ENCODE peak calls at places on chromosomes 11 and 22, in four cellular contexts. E is HepG2, N is H1, L is GM12878. W is an unnamed sample.

GRCh38 chr11:129067454-129067853 is 124.7 kb downstream of the ARHGAP32 start:
- DNase-seq in E (no peak), N (no peak), L (no peak), W (no peak)

GRCh38 chr11:17475666-17476316 is 854 bp downstream of the ABCC8 start:
- DNase-seq in E (no peak), N (no peak), L (no peak), W (no peak)

GRCh38 chr22:47275479-47276218 is 513.2 kb downstream of the TBC1D22A start:
- DNase-seq in E (no peak), N (no peak), L (no peak), W (no peak)

GRCh38 chr22:21937041-21937820 is 15.4 kb downstream of the PPM1F start:
- DNase-seq in E (no peak), N (no peak), L (no peak), W (no peak)

GRCh38 chr22:45583504-45583903 is 80.8 kb downstream of the FBLN1 start:
- DNase-seq in E (no peak), N (no peak), L (no peak), W (no peak)

GRCh38 chr22:36027960-36028645 is 521 bp downstream of the RBFOX2 start:
- DNase-seq in E (no peak), N (peak; percentile 83), L (no peak), W (no peak)

GRCh38 chr22:49267996-49268395 is 559.7 kb downstream of the BRD1 start:
- DNase-seq in E (no peak), N (no peak), L (no peak), W (no peak)

GRCh38 chr11:26228778-26229177 is 103.2 kb upstream of the ANO3 start:
- DNase-seq in E (no peak), N (no peak), L (no peak), W (no peak)

GRCh38 chr11:57778318-57779037 is 16.9 kb downstream of the CTNND1 start:
- DNase-seq in E (peak; percentile 99), N (peak; percentile 71), L (no peak), W (peak; percentile 95)

GRCh38 chr11:69903206-69903605 is 84.0 kb upstream of the FGF3 start:
- DNase-seq in E (no peak), N (no peak), L (no peak), W (no peak)

GRCh38 chr11:6251120-6251733 is 8.4 kb upstream of the CCKBR start:
- DNase-seq in E (peak; percentile 59), N (peak; percentile 90), L (no peak), W (peak; percentile 78)

GRCh38 chr11:18669211-18669593 is 29.4 kb upstream of the TMEM86A start:
- DNase-seq in E (no peak), N (no peak), L (no peak), W (no peak)

GRCh38 chr22:26590525-26590858 is 560 bp upstream of the TPST2 start:
- DNase-seq in E (peak; percentile 4), N (no peak), L (no peak), W (no peak)

GRCh38 chr11:70542406-70542805 is 144.1 kb downstream of the CTTN start:
- DNase-seq in E (no peak), N (no peak), L (no peak), W (no peak)

GRCh38 chr11:63567044-63567840 is 4.1 kb upstream of the PLAAT2 start:
- DNase-seq in E (peak; percentile 32), N (no peak), L (peak; percentile 95), W (no peak)

GRCh38 chr22:20405931-20406685 is 12.2 kb downstream of the ZNF74 start:
- DNase-seq in E (no peak), N (no peak), L (no peak), W (no peak)

GRCh38 chr22:49011379-49011768 is 816.3 kb downstream of the BRD1 start:
- DNase-seq in E (no peak), N (peak; percentile 29), L (no peak), W (no peak)

GRCh38 chr22:28332410-28332809 is 347.2 kb downstream of the TTC28 start:
- DNase-seq in E (no peak), N (no peak), L (no peak), W (no peak)

GRCh38 chr11:114348200-114349191 is 51.8 kb downstream of the C11orf71 start:
- DNase-seq in E (peak; percentile 39), N (peak; percentile 63), L (no peak), W (peak; percentile 58)

GRCh38 chr22:32103648-32104326 is 55.3 kb downstream of the C22orf42 start:
- DNase-seq in E (no peak), N (no peak), L (no peak), W (no peak)

GRCh38 chr11:45988922-45989321 is 66.5 kb downstream of the LARGE2 start:
- DNase-seq in E (no peak), N (no peak), L (no peak), W (no peak)

GRCh38 chr11:45994421-45995341 is 72.2 kb downstream of the LARGE2 start:
- DNase-seq in E (no peak), N (no peak), L (no peak), W (peak; percentile 76)

GRCh38 chr11:45995342-45995734 is 72.9 kb downstream of the LARGE2 start:
- DNase-seq in E (no peak), N (no peak), L (no peak), W (no peak)

GRCh38 chr11:45997599-45997998 is 75.1 kb downstream of the LARGE2 start:
- DNase-seq in E (no peak), N (no peak), L (no peak), W (no peak)

DNA sequence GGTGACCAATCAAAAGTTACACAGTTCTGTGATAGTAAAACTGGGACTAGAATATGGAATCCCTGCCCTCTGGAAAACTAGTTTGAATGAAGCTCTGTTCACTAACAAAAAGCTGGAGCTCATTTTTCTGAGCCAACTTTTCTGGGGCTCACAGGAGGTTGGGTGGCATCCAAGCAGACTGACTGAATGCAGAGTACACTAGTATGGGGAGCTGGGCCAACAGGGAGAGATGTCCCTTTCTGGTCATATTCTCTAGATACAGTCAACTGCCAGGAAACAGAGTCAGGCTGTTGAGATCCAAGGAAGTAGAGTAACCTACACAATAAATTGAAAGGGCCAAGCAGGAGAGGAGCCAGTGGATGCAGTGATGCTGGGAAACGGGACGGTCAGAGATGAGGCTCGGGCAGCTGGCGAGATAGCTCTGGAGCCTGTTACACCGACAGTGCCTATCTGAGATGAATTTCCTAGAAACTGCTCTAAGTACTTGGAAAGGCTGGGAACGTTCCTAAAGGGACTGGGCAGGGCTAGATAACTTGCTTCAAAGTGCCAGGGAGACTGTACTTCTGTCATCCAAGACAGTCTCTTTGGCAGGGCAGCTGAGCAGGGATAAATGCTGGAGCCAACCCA is 71.1 kb downstream of the LARGE2 start:
- DNase-seq in E (no peak), N (no peak), L (no peak), W (no peak)
- TF ChIP-seq YY1 in E (no peak), N (no peak), L (no peak), W (no peak)

DNA sequence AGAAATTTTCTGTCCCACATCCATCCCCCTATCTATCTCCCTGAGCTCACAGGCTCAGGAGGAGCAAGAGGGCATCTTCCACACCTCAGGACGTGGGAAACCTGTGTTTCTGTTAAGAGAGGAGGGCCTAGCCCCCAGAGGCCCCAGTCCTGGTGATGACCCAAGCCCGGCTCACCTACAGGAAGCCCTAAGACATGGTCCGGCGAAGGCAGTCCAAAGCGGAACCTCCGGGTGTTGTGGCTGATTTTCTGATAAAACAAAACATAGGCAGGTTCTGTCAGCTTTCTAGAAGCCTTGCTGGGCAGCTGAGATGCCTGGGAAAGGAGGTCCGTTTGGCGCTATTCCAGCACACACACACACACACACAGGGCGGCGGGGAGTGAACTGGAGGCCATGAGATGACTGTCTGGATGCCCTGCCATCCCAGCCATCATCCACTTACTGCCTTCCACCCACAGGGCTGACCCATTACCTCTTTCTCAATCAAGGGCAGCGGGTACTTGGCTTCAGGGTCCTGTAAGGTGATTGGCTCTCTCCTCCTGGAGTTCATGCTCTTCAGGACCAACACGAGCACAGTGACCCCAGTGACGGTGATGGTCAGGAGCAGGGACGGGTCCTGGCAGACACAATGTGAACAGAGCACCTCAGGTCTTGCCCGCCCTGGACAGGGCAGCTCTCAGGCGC is 882 bp downstream of the CYB5R2 start:
- DNase-seq in E (no peak), N (no peak), L (no peak), W (no peak)
- TF ChIP-seq SUZ12 in E (no peak), N (no peak), L (no peak), W (no peak)

GRCh38 chr11:92306966-92307504 is 82.4 kb downstream of the FAT3 start:
- DNase-seq in E (no peak), N (no peak), L (no peak), W (no peak)

GRCh38 chr11:92316410-92316809 is 91.8 kb downstream of the FAT3 start:
- DNase-seq in E (no peak), N (no peak), L (no peak), W (no peak)

GRCh38 chr11:92308366-92308765 is 83.7 kb downstream of the FAT3 start:
- DNase-seq in E (no peak), N (no peak), L (no peak), W (no peak)

GRCh38 chr11:92314499-92314898 is 89.9 kb downstream of the FAT3 start:
- DNase-seq in E (no peak), N (no peak), L (no peak), W (no peak)

DNA sequence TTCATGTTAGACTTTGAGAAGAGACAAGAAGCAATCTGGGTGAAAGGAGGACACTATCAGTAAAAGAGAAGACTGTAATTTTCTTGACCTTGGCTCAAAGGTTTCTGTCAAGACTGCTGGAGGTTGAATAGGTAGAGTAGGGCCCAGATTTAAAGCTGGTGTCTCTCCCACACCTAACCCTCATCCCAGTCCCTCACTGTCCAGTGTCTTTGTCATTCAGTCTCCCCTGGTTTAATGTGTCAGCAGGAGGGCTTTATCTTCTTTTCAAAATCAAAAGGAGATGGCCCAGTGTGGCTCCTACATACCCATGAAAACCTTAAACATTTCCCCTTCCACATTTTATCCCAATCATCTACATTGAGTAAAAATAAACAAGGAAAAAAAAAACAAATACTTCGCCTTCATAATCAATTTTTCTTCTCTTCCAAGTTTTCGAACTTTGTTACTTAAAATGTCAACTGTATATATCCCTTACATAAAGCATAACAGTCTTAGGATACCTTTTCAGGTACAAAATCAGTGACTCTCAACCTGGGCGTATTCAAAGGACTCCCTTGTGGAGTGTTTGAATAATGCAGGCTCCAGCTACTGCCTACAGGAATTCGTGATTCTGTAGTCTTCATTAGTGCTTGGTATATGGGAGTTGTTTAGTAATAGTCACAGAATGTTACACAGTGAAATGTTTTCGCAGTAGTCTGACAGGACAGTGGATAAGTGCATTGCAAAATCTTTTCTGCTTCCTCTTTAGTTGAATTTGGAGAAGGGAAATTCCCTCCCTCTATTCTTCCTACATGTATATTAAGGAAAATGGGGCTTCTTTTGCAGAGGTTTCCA is 87.2 kb downstream of the FAT3 start:
- DNase-seq in E (no peak), N (no peak), L (no peak), W (peak; percentile 75)
- TF ChIP-seq YY1 in E (no peak), N (no peak), L (no peak), W (no peak)

DNA sequence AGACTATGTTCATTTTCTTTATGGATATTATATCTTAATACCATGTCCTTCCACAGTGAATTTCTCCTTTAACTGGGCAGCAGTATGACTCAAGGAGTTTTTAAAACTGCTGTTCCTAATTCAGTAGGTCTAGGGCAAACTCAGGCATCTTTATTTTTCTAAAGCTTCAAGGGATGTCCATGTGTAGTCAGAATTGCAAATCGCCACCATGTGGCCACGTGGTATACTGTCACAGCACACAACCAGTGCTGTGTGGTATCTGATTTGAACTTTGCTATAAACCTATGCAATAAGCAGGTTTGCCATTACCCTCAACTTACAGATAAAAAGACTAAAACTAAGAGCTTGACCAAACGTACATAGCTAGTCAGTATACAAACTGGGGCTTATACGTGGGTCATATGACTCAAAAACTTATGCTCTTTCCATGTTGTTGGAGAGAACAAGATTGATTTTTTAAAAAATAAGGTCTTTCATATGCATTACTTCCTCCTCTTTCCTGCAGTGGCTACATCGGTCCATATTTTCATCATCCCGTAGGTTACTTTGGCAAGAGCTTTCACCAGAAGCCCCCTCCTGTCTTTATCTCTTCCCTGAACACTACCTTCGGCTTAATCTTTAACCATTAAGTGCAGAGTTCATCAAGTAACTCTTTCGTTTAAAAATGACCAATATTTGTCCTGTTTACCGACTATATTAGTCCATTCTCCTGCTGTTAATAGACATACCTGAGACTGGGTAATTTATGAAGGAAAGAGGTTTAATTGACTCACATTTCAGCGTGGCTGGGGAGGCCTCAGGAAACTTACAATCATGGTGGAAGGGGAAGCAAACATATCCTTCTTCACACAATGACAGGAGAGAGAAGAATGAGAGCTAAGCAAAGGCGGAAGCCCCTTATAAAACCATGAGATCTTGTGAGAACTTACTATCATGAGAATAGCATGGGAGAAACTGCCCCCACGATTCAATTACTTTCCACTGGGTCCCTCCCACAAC is 8.0 kb upstream of the HTATIP2 start:
- DNase-seq in E (peak; percentile 78), N (no peak), L (no peak), W (no peak)
- TF ChIP-seq SUZ12 in E (no peak), N (no peak), L (no peak), W (no peak)